ENCODE peak calls at places on chromosomes 4 and X, in seven cellular contexts. X is astrocyte of the spinal cord, H is heart right ventricle, U is adrenal gland, R is neural crest cell, L is progenitor cell of endocrine pancreas, P is coronary artery. B is an unnamed sample.

GRCh38 chrX:17580529-17581155 is 156.7 kb upstream of the SCML1 start:
- DNase-seq in X (peak; percentile 52), H (no peak), U (peak; percentile 52), R (no peak), L (no peak), P (no peak), B (no peak)

GRCh38 chr4:100742045-100742444 is 224.2 kb upstream of the EMCN start:
- DNase-seq in X (peak; percentile 29), H (no peak), U (no peak), R (no peak), L (no peak), P (no peak), B (no peak)

GRCh38 chr4:83504544-83504943 is 19.6 kb upstream of the ABRAXAS1 start:
- DNase-seq in X (no peak), H (no peak), U (no peak), R (no peak), L (no peak), P (no peak), B (no peak)

GRCh38 chr4:113587156-113587555 is 174.4 kb downstream of the CAMK2D start:
- DNase-seq in X (no peak), H (no peak), U (no peak), R (no peak), L (no peak), P (no peak), B (no peak)

GRCh38 chr4:56760194-56760593 is 61.3 kb downstream of the SPINK2 start:
- DNase-seq in X (no peak), H (no peak), U (no peak), R (no peak), L (no peak), P (no peak), B (no peak)

GRCh38 chrX:154506483-154507332 is 9.3 kb downstream of the FAM3A start:
- DNase-seq in X (no peak), H (no peak), U (no peak), R (no peak), L (no peak), P (no peak), B (no peak)

GRCh38 chr4:185730849-185731608 is 81.0 kb downstream of the SORBS2 start:
- DNase-seq in X (peak; percentile 61), H (no peak), U (peak; percentile 70), R (no peak), L (no peak), P (no peak), B (no peak)

GRCh38 chrX:77447339-77448149 is at the start of gene FGF16:
- DNase-seq in X (no peak), H (peak; percentile 18), U (no peak), R (no peak), L (no peak), P (no peak), B (no peak)

DNA sequence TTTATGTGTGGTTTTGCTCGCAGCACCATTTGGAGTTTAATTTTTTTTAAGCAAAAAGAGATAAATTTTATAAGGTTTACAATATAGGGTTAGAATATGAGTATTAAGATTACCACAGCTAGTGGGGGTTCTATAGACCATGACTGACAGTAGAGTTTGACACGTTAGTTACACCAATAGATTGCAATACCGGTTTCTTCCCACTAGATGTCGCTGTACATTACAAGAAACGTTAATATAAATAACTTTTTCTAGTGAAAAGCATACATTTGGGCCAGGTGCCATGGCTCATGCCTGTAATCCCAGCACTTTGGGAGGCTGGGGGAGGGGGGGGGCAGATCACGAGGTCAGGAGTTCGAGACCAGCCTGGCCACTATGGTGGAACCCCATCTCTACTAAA is 433.6 kb downstream of the MAGEB5 start:
- DNase-seq in X (peak; percentile 7), H (no peak), U (no peak), R (peak; percentile 3), L (no peak), P (no peak), B (no peak)
- TF ChIP-seq CTCF in X (peak; percentile 47), H (peak; percentile 20), U (no peak), R (peak; percentile 62), L (peak; percentile 51), P (no peak), B (no peak)

DNA sequence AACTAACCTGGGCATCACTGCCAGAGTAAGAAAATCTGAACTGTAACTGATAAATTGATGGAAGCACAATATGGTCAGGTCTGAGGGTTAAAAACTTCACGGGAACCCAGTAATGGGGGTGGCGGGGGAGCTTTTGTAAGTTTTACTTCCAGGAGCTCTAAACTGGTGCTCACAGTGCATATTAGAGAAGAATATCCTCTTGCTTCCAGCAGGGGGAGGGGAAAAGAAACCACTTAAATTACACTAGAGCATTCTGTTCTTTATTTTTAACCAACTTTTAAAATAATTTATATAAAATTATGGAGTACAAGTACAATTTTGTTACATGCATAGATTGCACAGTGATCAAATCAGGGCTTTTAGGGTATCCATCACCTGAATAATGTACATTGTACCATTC is 33.7 kb downstream of the WDR17 start:
- DNase-seq in X (no peak), H (no peak), U (no peak), R (no peak), L (no peak), P (no peak), B (no peak)
- TF ChIP-seq CTCF in X (no peak), H (no peak), U (no peak), R (peak; percentile 47), L (peak; percentile 34), P (no peak), B (no peak)

DNA sequence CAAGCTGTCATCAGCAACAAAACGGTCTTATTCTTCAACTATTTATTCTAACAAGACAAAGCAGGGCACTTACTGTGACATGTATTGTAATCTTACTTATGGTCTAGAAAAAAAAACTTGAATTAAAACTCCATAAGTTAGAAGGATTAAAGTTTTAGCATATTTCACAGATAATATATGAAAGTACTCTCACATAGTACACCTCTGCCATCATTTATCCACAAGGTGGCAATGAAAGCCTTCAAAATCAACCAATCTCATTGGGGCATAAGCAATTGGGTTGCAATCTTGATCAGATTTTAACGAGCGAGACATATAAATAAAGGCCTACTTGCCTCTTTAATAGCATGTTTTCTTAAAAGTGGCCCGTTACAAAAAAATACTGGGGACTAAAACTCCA is 1382.9 kb downstream of the FAM133A start:
- DNase-seq in X (peak; percentile 49), H (no peak), U (no peak), R (no peak), L (no peak), P (no peak), B (no peak)
- TF ChIP-seq CTCF in X (peak; percentile 32), H (no peak), U (no peak), R (peak; percentile 48), L (peak; percentile 35), P (no peak), B (no peak)

GRCh38 chrX:9683350-9683749 is 82.3 kb downstream of the GPR143 start:
- DNase-seq in X (no peak), H (no peak), U (no peak), R (no peak), L (no peak), P (no peak), B (no peak)

GRCh38 chrX:9690046-9690445 is 75.6 kb downstream of the GPR143 start:
- DNase-seq in X (no peak), H (no peak), U (no peak), R (no peak), L (no peak), P (no peak), B (no peak)

GRCh38 chrX:9688833-9689232 is 76.8 kb downstream of the GPR143 start:
- DNase-seq in X (no peak), H (no peak), U (no peak), R (no peak), L (no peak), P (no peak), B (no peak)

GRCh38 chrX:9682861-9683260 is 82.8 kb downstream of the GPR143 start:
- DNase-seq in X (no peak), H (no peak), U (no peak), R (no peak), L (no peak), P (no peak), B (no peak)

GRCh38 chrX:9687899-9688298 is 77.7 kb downstream of the GPR143 start:
- DNase-seq in X (no peak), H (no peak), U (no peak), R (no peak), L (no peak), P (no peak), B (no peak)
- TF ChIP-seq CTCF in X (no peak), H (no peak), U (no peak), R (no peak), L (no peak), P (no peak), B (no peak)

GRCh38 chrX:124931241-124931640 is 388.4 kb upstream of the TEX13C start:
- DNase-seq in X (no peak), H (no peak), U (no peak), R (no peak), L (no peak), P (no peak), B (no peak)
- TF ChIP-seq CTCF in X (no peak), H (no peak), U (no peak), R (no peak), L (no peak), P (no peak), B (no peak)

GRCh38 chr4:136307765-136308164 is 1224.5 kb downstream of the PCDH18 start:
- DNase-seq in X (no peak), H (no peak), U (no peak), R (no peak), L (no peak), P (no peak), B (no peak)

GRCh38 chr4:136302566-136302965 is 1229.7 kb downstream of the PCDH18 start:
- DNase-seq in X (no peak), H (no peak), U (no peak), R (no peak), L (no peak), P (no peak), B (no peak)

GRCh38 chr4:136306361-136306760 is 1225.9 kb downstream of the PCDH18 start:
- DNase-seq in X (no peak), H (no peak), U (no peak), R (no peak), L (no peak), P (no peak), B (no peak)

DNA sequence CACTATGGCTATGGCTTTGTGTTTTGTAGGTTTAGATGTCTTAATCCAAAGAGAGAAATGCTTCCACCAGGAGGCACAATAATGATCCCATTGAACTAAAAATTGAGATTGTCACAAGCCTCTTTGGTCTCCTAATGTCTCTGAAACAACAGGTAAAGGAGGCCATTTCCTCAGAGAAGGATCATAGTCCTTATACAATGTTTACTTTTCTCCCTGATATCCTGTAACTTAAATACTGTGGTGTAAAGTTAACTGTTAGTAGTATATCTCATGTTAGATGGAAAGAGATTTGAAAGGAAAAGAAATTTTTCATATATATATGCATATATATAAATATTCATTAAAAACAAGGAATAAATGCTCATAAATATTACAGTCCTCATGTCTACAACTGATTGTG is 1230.5 kb downstream of the PCDH18 start:
- DNase-seq in X (no peak), H (no peak), U (no peak), R (no peak), L (no peak), P (no peak), B (no peak)
- TF ChIP-seq CTCF in X (no peak), H (no peak), U (no peak), R (no peak), L (no peak), P (no peak), B (no peak)